ENCODE peak calls at places on chromosomes 12 and 14, in ten cellular contexts. H, T, E, Z, F, N, P, I, S and L are unnamed samples.

GRCh38 chr12:12592930-12593329 is 18.7 kb upstream of the CREBL2 start:
- DNase-seq in H (no peak), T (no peak), E (peak; percentile 23), Z (no peak), F (no peak), N (no peak), P (no peak), I (peak; percentile 42), S (no peak), L (peak; percentile 18)

GRCh38 chr12:105279460-105280056 is 43.6 kb upstream of the APPL2 start:
- DNase-seq in H (no peak), T (no peak), E (peak; percentile 21), Z (peak; percentile 2), F (peak; percentile 5), N (peak; percentile 20), P (peak; percentile 24), I (no peak), S (peak; percentile 11), L (peak; percentile 11)

GRCh38 chr14:66568220-66568619 is 60.3 kb downstream of the GPHN start:
- DNase-seq in H (no peak), T (no peak), E (no peak), Z (no peak), F (no peak), N (no peak), P (no peak), I (no peak), S (no peak), L (no peak)

GRCh38 chr14:76977793-76978730 is 50.4 kb downstream of the IRF2BPL start:
- DNase-seq in H (peak; percentile 94), T (no peak), E (peak; percentile 72), Z (peak; percentile 55), F (peak; percentile 30), N (no peak), P (peak; percentile 66), I (peak; percentile 51), S (no peak), L (no peak)

GRCh38 chr12:64583395-64584172 is 26.7 kb upstream of the RASSF3 start:
- DNase-seq in H (no peak), T (no peak), E (no peak), Z (no peak), F (no peak), N (no peak), P (no peak), I (no peak), S (no peak), L (no peak)

GRCh38 chr12:8886515-8887284 is 27.6 kb upstream of the PHC1 start:
- DNase-seq in H (no peak), T (no peak), E (no peak), Z (no peak), F (no peak), N (no peak), P (no peak), I (no peak), S (no peak), L (no peak)

GRCh38 chr12:57755454-57756372 is 810 bp downstream of the MARCHF9 start:
- DNase-seq in H (peak; percentile 88), T (no peak), E (no peak), Z (peak; percentile 36), F (no peak), N (no peak), P (no peak), I (no peak), S (no peak), L (no peak)

GRCh38 chr14:79580414-79580813 is 630.9 kb downstream of the DIO2 start:
- DNase-seq in H (no peak), T (no peak), E (no peak), Z (no peak), F (no peak), N (no peak), P (no peak), I (no peak), S (no peak), L (no peak)

GRCh38 chr12:132014915-132015280 is 65.2 kb downstream of the EP400 start:
- DNase-seq in H (no peak), T (no peak), E (no peak), Z (no peak), F (no peak), N (no peak), P (no peak), I (no peak), S (no peak), L (no peak)